ENCODE peak calls at places on chromosomes 3 and 15, in seven cellular contexts. R is HEK293T, M is K562, L is WTC11, P is GM12878, U is HepG2, S is H1. N is an unnamed sample.

GRCh38 chr3:57150097-57150496 is 15.1 kb downstream of the IL17RD start:
- DNase-seq in P (no peak), U (no peak), L (no peak), R (no peak), M (no peak), S (no peak), N (no peak)

GRCh38 chr15:35445891-35446290 is 100.1 kb downstream of the DPH6 start:
- DNase-seq in P (no peak), U (no peak), R (no peak), L (no peak), S (no peak), M (no peak), N (no peak)

GRCh38 chr3:155495387-155495786 is 201.9 kb upstream of the STRIT1 start:
- DNase-seq in L (no peak), P (no peak), M (no peak), S (no peak), R (no peak), U (no peak), N (no peak)

GRCh38 chr3:102536479-102536878 is 101.7 kb downstream of the ZPLD1 start:
- DNase-seq in R (peak), S (no peak), U (peak), M (no peak), L (no peak), P (no peak), N (peak)

GRCh38 chr3:48459773-48460516 is 13.4 kb downstream of the ATRIP start:
- DNase-seq in S (no peak), M (no peak), R (no peak), L (no peak), U (no peak), P (no peak), N (no peak)

GRCh38 chr3:64972793-64973192 is 285.0 kb upstream of the ADAMTS9 start:
- DNase-seq in P (no peak), U (no peak), S (no peak), L (no peak), R (no peak), M (no peak), N (no peak)

GRCh38 chr3:10215578-10216368 is 32.5 kb upstream of the TATDN2 start:
- DNase-seq in R (no peak), U (no peak), L (no peak), S (no peak), M (no peak), P (no peak), N (no peak)

GRCh38 chr3:542030-542429 is 345.5 kb downstream of the CHL1 start:
- DNase-seq in M (no peak), P (no peak), S (no peak), R (no peak), U (no peak), L (no peak), N (no peak)

GRCh38 chr3:139935866-139936817 is 1.2 kb downstream of the CLSTN2 start:
- DNase-seq in P (no peak), U (no peak), L (peak), R (peak), S (peak), M (no peak), N (no peak)

GRCh38 chr3:177300039-177300833 is 103.0 kb upstream of the TBL1XR1 start:
- DNase-seq in L (no peak), U (peak), P (peak), M (peak), R (no peak), S (no peak), N (no peak)

GRCh38 chr3:194950906-194951628 is 265.4 kb downstream of the FAM43A start:
- DNase-seq in U (no peak), R (no peak), L (no peak), M (no peak), S (no peak), P (no peak), N (no peak)

GRCh38 chr15:62866366-62866765 is 176.2 kb upstream of the TPM1 start:
- DNase-seq in M (no peak), S (peak), L (no peak), U (no peak), R (no peak), P (no peak), N (no peak)

DNA sequence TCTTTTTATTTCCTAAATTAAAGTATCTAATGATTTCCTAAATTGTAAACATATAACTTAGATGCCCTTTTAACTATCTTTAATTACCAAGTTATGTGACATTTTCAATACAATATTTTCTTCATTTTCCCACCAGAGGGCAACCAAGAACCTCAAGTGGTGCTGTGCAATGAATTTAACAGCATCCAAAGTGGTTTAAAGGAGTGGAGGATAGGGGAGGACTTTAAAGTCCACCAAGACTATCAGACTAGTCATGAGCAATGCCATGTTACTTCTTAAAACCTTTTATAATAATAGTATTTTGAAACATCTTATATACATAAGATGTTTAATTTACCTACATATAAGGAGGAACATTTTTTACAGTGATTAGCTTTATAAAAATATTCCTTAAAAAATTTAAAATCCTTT is 74.4 kb downstream of the DLG1 start:
- DNase-seq in U (peak), S (no peak), R (peak), L (no peak), M (peak), P (peak), N (peak)
- TF ChIP-seq SP1 in U (no peak), S (no peak), R (no peak), L (no peak), M (no peak), P (no peak), N (no peak)

DNA sequence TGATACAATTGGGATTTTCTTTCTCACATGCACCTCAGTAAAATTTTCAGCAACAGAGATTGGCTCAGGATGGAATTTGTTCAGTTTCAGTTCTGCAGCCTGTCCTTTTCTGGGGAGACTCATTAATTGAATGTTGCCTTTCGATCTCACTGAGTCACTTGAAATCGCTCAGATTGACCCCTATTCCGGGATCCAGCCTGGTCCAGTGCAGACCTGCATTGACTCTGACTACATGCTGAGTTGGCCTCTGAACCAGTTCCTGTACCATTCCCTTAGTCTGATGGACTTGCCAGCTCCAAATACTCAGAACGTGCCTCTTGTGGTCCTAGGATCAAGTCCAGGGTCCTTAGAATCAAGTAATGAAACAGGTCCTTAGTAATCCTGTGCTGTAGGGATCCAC is 9.4 kb downstream of the IGF1R start:
- DNase-seq in M (no peak), L (no peak), R (no peak), P (no peak), S (peak), U (no peak), N (no peak)
- TF ChIP-seq SP1 in M (no peak), L (no peak), R (no peak), P (no peak), S (no peak), U (no peak), N (no peak)

GRCh38 chr3:119035014-119035346 is 334 bp upstream of the IGSF11 start:
- DNase-seq in P (no peak), U (no peak), L (no peak), R (no peak), S (no peak), M (no peak), N (no peak)

GRCh38 chr3:119034256-119035013 is at the start of gene IGSF11:
- DNase-seq in S (peak), R (peak), P (no peak), U (peak), M (peak), L (peak), N (no peak)

DNA sequence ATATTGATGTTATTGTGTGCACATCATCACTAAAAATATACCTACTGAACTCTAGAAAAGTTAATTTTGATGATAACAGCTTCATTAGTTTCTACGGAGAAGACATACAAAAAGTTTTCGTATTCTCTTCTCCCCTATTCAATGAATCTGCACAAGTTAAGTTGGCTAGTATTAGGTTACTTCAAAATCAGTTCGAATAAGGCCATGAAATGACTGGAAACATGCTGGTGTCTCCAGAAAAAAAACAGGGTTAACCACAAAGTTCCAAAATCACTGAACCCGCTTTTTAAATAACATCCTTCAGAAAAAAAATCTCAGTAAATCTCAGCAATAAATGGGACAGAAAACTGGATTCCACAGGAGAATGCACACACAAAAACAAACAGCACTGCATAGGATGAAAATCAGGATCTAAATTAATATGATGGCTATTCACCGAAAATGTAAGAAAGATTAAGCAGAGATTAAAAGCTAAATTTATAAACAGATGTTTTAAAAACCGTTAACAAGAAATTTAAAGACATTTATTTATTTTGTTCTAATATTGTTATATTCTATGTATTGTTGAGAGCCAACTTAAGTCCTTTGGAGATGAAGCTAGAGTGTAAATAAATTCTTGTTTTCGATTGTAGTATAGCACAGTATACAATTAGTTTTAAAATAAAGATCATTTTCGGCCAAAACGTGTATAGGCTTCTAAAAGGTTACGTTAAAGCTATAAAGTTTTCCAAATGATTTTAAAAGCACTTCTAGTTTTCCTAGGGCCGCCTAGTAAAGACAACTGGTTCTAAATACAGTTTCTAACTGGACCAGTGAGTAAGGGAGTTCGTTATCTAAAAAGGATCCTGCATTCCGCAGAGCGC is 1.0 kb downstream of the IGSF11 start:
- DNase-seq in M (no peak), U (no peak), P (no peak), S (no peak), R (no peak), L (no peak), N (no peak)
- TF ChIP-seq SP1 in M (no peak), U (no peak), P (no peak), S (no peak), R (no peak), L (no peak), N (no peak)

GRCh38 chr15:33735637-33736247 is 232.6 kb upstream of the CHRM5 start:
- DNase-seq in U (peak), S (no peak), L (peak), P (no peak), M (peak), R (peak), N (peak)
- TF ChIP-seq SP1 in U (no peak), S (no peak), L (no peak), P (no peak), M (no peak), R (no peak), N (no peak)

GRCh38 chr3:188209740-188210139 is 55.8 kb downstream of the LPP start:
- DNase-seq in M (no peak), L (no peak), S (no peak), U (no peak), R (no peak), P (no peak), N (no peak)

GRCh38 chr3:188208751-188209433 is 54.9 kb downstream of the LPP start:
- DNase-seq in R (no peak), L (no peak), S (no peak), P (no peak), U (no peak), M (no peak), N (no peak)

GRCh38 chr3:188211476-188211875 is 57.5 kb downstream of the LPP start:
- DNase-seq in P (no peak), L (no peak), S (no peak), R (no peak), M (no peak), U (no peak), N (no peak)

GRCh38 chr3:188214442-188214841 is 60.5 kb downstream of the LPP start:
- DNase-seq in M (no peak), S (no peak), P (no peak), L (no peak), U (peak), R (no peak), N (no peak)

DNA sequence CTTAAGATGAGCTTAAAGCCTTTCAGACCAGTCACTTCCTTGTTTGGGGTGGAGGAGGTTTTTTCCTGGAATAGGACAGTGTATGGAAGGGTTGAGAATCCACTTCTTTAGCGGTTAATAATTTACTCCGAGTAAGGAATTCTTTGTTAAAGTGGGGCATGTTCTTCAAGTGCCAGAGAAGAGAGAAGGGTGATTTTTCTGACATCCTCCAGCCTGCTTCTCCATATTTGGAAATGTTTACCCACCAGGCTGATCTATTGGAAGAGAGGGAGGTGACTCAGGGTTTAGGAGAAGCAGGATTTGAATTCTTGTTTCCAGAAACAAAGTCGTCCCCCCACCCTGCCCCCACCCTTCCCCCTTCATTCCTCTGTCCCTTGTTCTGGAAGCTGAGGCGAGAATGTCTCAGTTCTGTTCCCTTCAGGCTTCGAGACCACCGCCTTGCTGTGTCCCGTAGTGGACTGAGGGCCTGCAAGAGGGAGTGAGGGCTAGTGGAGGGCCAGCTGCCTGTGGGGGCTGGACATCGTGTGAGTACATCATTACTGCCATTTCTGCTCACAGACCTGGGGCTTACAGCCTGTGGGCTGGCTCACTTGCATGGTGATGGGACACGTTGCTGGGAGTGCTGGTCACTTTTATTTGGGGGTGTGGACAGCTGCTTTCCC is 58.5 kb downstream of the LPP start:
- DNase-seq in S (no peak), R (no peak), M (no peak), P (no peak), U (peak), L (no peak), N (no peak)
- TF ChIP-seq SP1 in S (no peak), R (no peak), M (no peak), P (no peak), U (no peak), L (no peak), N (no peak)

DNA sequence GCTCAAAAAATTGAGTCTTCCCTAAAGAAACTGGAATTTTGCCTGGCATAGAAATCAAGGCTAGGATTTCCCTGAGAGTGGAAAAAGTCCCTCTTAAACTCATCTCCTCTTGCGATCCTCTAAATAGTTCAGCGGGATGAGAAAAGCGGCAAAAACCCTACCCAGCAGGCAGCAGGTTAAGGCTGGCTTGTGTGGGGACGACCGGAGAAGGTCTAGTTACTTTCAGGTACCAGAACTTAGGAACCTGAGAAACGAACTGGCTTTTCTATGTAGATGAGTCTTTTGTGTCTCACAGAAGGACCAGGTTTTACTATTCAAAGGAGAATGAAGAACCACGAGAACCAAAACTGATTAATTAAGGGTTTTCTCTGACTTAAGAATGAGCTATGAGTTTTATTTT is 523.7 kb upstream of the TGFBR2 start:
- DNase-seq in U (no peak), R (no peak), S (no peak), L (peak), M (no peak), P (no peak), N (no peak)
- TF ChIP-seq SP1 in U (no peak), R (no peak), S (no peak), L (no peak), M (no peak), P (no peak), N (no peak)

GRCh38 chr3:36653095-36653494 is 111.3 kb downstream of the DCLK3 start:
- DNase-seq in L (no peak), S (no peak), P (no peak), M (no peak), R (no peak), U (no peak), N (no peak)
- TF ChIP-seq SP1 in L (no peak), S (no peak), P (no peak), M (no peak), R (no peak), U (no peak), N (no peak)

DNA sequence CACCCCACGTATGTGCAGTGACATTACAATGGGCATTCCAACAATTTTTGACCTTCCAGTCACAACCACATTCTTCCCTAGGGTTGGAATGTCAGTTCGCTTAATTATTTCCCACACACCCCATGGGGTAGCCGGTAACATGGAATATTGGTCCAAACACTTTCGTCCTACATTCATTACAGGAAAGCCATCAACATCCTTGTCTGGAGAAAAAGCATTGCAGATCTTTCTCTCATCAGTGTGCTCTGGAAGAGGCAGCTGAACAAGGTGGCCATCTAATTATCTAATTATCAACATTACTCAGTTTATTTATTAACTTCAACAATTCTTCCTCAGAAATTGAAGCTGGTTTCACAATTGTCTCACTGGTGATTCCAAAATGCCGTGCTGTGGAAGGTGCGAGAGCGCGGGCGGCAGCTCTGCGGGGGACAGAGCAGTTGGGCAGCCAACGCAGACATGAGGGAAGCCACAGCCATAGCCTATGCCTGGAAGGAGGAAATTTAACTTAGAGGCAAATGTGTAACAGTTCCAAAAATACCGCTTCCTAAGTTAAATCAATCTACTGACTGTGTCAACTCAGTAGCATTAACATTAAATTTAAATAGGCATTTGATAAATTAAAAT is 1158.9 kb upstream of the EPHA6 start:
- DNase-seq in S (no peak), P (no peak), U (no peak), M (no peak), R (no peak), L (no peak), N (no peak)
- TF ChIP-seq SP1 in S (no peak), P (no peak), U (no peak), M (no peak), R (no peak), L (no peak), N (no peak)

DNA sequence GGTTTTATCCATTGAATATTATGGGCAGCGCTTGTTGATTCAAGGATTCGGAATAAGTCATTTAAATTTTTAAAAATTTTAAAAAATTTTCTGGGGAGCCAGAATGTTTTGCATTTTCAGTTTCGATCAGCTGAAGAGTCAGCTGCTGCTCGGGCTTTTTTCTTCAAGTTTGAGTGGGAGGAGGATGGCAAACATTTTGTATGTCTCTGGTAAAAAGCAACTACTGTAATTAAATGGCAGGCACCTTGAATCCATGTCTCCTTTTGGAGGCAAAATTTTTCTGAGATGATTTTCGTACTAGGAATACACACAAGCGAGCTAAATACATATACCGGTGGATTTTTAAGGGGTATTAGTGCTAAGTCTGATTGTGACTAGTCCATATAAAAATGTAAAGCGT is 612 bp downstream of the C3orf38 start:
- DNase-seq in M (peak), P (no peak), L (no peak), S (no peak), R (no peak), U (no peak), N (no peak)
- TF ChIP-seq SP1 in M (no peak), P (no peak), L (no peak), S (no peak), R (no peak), U (no peak), N (no peak)

GRCh38 chr15:76184640-76185020 is 124.8 kb downstream of the TMEM266 start:
- DNase-seq in R (no peak), M (no peak), L (no peak), U (no peak), S (no peak), P (no peak), N (no peak)

GRCh38 chr15:76183906-76184639 is 124.3 kb downstream of the TMEM266 start:
- DNase-seq in L (no peak), U (no peak), P (no peak), M (no peak), R (no peak), S (no peak), N (no peak)

GRCh38 chr15:76187151-76187550 is 124.1 kb downstream of the ETFA start:
- DNase-seq in L (no peak), P (no peak), S (no peak), R (no peak), U (no peak), M (no peak), N (no peak)

GRCh38 chr15:76189106-76189505 is 122.2 kb downstream of the ETFA start:
- DNase-seq in S (no peak), P (no peak), U (no peak), R (no peak), L (no peak), M (no peak), N (no peak)

DNA sequence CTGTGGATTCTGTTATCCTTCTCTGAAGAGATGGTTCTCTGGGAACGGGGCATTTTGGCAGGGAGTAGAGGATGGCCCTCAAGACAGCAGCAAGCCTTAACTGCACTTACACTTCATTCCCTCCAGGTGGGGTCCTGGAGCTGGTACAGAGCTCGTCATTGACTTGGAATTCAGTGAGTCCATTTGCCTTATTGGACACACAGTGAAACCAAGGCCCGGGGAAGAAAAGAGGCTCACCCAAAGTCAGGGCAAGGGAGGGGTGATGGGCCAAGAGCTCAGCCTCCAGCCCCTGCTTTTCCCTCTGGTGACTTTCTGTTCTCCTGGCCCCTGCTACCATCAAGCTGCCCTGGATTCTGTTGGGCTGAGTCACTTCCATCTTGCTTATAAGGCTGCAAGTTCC is 125.6 kb downstream of the ETFA start:
- DNase-seq in P (no peak), M (peak), S (peak), L (peak), U (peak), R (peak), N (peak)
- TF ChIP-seq SP1 in P (no peak), M (no peak), S (no peak), L (no peak), U (no peak), R (no peak), N (no peak)